ENCODE peak calls at places on chromosomes 3 and 15, in eight cellular contexts. Z, R, B, X, N, D, T and C are unnamed samples.

GRCh38 chr3:188362405-188362831 is 208.5 kb downstream of the LPP start:
- DNase-seq in Z (no peak), R (no peak), B (no peak), X (no peak), N (peak), D (no peak), T (no peak), C (no peak)

GRCh38 chr3:95797081-95797480 is 1017.3 kb upstream of the EPHA6 start:
- DNase-seq in Z (no peak), R (no peak), B (no peak), X (no peak), N (no peak), D (no peak), T (no peak), C (no peak)

GRCh38 chr3:39146611-39147373 is 6.6 kb downstream of the CSRNP1 start:
- DNase-seq in Z (no peak), R (peak), B (peak), X (peak), N (peak), D (no peak), T (peak), C (no peak)

GRCh38 chr15:40755821-40756220 is 767 bp upstream of the RMDN3 start:
- DNase-seq in Z (no peak), R (no peak), B (no peak), X (no peak), N (no peak), D (no peak), T (no peak), C (no peak)

GRCh38 chr15:70271422-70272088 is 173.8 kb upstream of the TLE3 start:
- DNase-seq in Z (no peak), R (peak), B (no peak), X (peak), N (peak), D (no peak), T (no peak), C (no peak)

GRCh38 chr3:34012102-34012461 is 213.7 kb downstream of the PDCD6IP start:
- DNase-seq in Z (no peak), R (peak), B (no peak), X (no peak), N (peak), D (no peak), T (no peak), C (no peak)

GRCh38 chr3:118213892-118214291 is 820.8 kb downstream of the IGSF11 start:
- DNase-seq in Z (no peak), R (no peak), B (no peak), X (no peak), N (no peak), D (no peak), T (no peak), C (no peak)

GRCh38 chr3:128875556-128876120 is 3.8 kb upstream of the ACAD9 start:
- DNase-seq in Z (no peak), R (no peak), B (peak), X (no peak), N (no peak), D (peak), T (peak), C (no peak)

GRCh38 chr3:11631822-11632221 is 11.9 kb downstream of the VGLL4 start:
- DNase-seq in Z (no peak), R (no peak), B (no peak), X (no peak), N (no peak), D (no peak), T (no peak), C (no peak)

GRCh38 chr3:126146525-126147146 is 33.8 kb downstream of the ALDH1L1 start:
- DNase-seq in Z (no peak), R (no peak), B (peak), X (peak), N (no peak), D (peak), T (peak), C (peak)

GRCh38 chr15:62734706-62735105 is 307.8 kb upstream of the TPM1 start:
- DNase-seq in Z (no peak), R (no peak), B (no peak), X (no peak), N (no peak), D (peak), T (no peak), C (no peak)

GRCh38 chr3:141894524-141895176 is 18.2 kb downstream of the ATP1B3 start:
- DNase-seq in Z (no peak), R (peak), B (no peak), X (no peak), N (peak), D (no peak), T (no peak), C (no peak)

GRCh38 chr3:188164248-188164687 is 10.3 kb downstream of the LPP start:
- DNase-seq in Z (no peak), R (no peak), B (no peak), X (peak), N (no peak), D (no peak), T (no peak), C (no peak)

GRCh38 chr15:48462688-48463087 is 131.5 kb downstream of the DUT start:
- DNase-seq in Z (no peak), R (no peak), B (no peak), X (no peak), N (no peak), D (no peak), T (no peak), C (no peak)

GRCh38 chr15:56804279-56804678 is 71.0 kb upstream of the ZNF280D start:
- DNase-seq in Z (no peak), R (no peak), B (no peak), X (no peak), N (no peak), D (no peak), T (no peak), C (no peak)

GRCh38 chr3:107796786-107797185 is 274.0 kb downstream of the BBX start:
- DNase-seq in Z (no peak), R (peak), B (no peak), X (no peak), N (no peak), D (no peak), T (no peak), C (no peak)

GRCh38 chr15:96232335-96232734 is 98.2 kb upstream of the NR2F2 start:
- DNase-seq in Z (no peak), R (no peak), B (no peak), X (no peak), N (no peak), D (no peak), T (no peak), C (no peak)

GRCh38 chr15:77630956-77631789 is 1.5 kb downstream of the LINGO1 start:
- DNase-seq in Z (no peak), R (no peak), B (no peak), X (no peak), N (no peak), D (peak), T (no peak), C (no peak)

GRCh38 chr15:51647128-51647562 is 24.6 kb upstream of the DMXL2 start:
- DNase-seq in Z (no peak), R (no peak), B (peak), X (peak), N (peak), D (no peak), T (peak), C (no peak)

GRCh38 chr15:47750030-47750739 is 32.9 kb downstream of the SEMA6D start:
- DNase-seq in Z (no peak), R (peak), B (no peak), X (no peak), N (peak), D (no peak), T (no peak), C (no peak)

GRCh38 chr3:72336821-72337479 is 511.3 kb downstream of the SHQ1 start:
- DNase-seq in Z (no peak), R (no peak), B (peak), X (peak), N (no peak), D (peak), T (peak), C (no peak)

GRCh38 chr15:25136119-25136518 is 181.3 kb downstream of the SNRPN start:
- DNase-seq in Z (no peak), R (no peak), B (no peak), X (no peak), N (no peak), D (no peak), T (no peak), C (no peak)

GRCh38 chr3:124033360-124034015 is 41.6 kb upstream of the ROPN1 start:
- DNase-seq in Z (no peak), R (no peak), B (peak), X (peak), N (no peak), D (peak), T (peak), C (peak)

GRCh38 chr3:64716110-64716509 is 28.3 kb upstream of the ADAMTS9 start:
- DNase-seq in Z (no peak), R (no peak), B (no peak), X (no peak), N (no peak), D (no peak), T (no peak), C (no peak)

GRCh38 chr3:64715211-64715982 is 27.6 kb upstream of the ADAMTS9 start:
- DNase-seq in Z (no peak), R (no peak), B (no peak), X (no peak), N (no peak), D (no peak), T (no peak), C (no peak)

GRCh38 chr3:64717411-64717810 is 29.6 kb upstream of the ADAMTS9 start:
- DNase-seq in Z (no peak), R (no peak), B (no peak), X (no peak), N (no peak), D (no peak), T (no peak), C (no peak)

DNA sequence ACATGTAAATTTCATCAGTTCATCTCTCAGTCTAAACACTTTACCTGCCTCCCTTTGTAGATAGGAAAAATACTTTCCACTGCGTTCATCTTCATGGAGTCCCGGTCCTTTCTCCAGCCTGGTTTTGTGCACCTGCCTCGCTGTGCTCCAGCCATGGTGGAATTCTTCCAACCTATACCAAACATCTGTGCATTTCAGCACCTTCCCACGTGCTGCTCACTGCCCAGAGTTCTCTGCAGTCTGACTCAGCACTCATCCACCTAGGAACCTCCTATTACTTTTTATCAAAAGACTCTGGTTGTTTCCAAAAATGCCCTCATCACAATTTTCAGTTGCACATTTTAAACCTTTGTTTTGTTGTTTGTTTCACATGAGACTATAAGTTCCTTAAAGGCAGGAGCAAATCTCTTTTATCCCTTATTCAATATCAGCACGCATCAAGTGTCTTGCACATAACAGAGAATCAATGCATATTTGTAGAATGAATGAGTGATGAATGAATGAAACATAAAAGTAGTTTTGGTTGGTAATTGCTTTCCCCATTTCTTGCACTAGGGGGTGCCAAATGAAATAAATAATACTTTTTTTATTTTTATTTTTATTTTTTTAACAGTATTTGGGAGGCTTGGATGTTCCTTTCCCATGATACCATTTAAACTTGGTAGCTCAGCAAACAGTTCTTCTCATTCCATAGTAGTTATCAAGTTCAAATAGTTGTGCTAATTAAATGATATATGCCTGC is 30.2 kb upstream of the ADAMTS9 start:
- DNase-seq in Z (no peak), R (no peak), B (no peak), X (no peak), N (no peak), D (no peak), T (no peak), C (no peak)
- TF ChIP-seq CTCF in Z (no peak), R (peak), B (peak), X (no peak), N (peak), D (peak), T (peak), C (peak)

DNA sequence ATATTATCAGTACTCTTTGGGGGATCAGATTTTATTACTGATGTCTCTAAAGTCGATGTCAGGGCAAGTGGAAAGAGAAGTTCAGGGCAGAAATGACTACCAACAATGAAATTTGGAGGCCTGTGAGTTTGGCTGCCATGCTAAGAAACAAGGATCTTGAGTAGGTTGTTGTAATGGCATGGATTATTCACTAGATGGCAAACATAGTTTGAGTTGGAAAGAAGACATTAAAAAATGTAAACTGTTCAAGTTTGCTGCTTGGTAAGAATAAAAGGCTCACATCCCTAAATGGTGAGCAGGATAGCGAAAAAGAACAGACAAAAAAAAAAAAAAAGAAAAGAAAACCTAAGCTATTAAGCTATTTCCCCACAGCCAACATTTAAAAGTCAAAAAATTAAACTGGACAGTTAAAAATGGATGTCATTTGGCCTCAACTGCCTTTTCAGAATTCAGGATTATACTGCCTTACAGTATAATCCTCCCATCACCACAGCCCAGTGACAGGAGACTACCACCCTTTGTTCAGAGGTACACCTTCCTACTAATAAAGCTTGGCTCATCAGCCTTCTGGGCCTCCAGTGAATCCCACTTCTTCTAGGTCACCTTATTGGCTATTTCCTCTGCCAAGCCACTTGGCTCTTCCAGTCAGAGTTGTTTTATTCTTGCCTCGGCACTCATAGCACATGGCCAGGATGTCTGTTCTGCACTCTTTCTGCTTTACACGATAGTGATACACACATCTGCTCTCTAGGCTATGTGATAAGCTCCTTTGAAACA is 163.7 kb downstream of the PLD1 start:
- DNase-seq in Z (no peak), R (peak), B (no peak), X (no peak), N (peak), D (no peak), T (peak), C (no peak)
- TF ChIP-seq CTCF in Z (peak), R (peak), B (peak), X (peak), N (peak), D (peak), T (peak), C (peak)

GRCh38 chr3:119220198-119220597 is 20.5 kb downstream of the B4GALT4 start:
- DNase-seq in Z (no peak), R (no peak), B (no peak), X (peak), N (no peak), D (no peak), T (no peak), C (no peak)

GRCh38 chr3:119221779-119222320 is 18.8 kb downstream of the B4GALT4 start:
- DNase-seq in Z (no peak), R (no peak), B (no peak), X (no peak), N (peak), D (no peak), T (no peak), C (no peak)

GRCh38 chr3:119222400-119222799 is 18.3 kb downstream of the B4GALT4 start:
- DNase-seq in Z (no peak), R (no peak), B (no peak), X (no peak), N (no peak), D (no peak), T (no peak), C (no peak)

GRCh38 chr3:119220970-119221667 is 19.6 kb downstream of the B4GALT4 start:
- DNase-seq in Z (no peak), R (no peak), B (no peak), X (no peak), N (no peak), D (no peak), T (no peak), C (no peak)

DNA sequence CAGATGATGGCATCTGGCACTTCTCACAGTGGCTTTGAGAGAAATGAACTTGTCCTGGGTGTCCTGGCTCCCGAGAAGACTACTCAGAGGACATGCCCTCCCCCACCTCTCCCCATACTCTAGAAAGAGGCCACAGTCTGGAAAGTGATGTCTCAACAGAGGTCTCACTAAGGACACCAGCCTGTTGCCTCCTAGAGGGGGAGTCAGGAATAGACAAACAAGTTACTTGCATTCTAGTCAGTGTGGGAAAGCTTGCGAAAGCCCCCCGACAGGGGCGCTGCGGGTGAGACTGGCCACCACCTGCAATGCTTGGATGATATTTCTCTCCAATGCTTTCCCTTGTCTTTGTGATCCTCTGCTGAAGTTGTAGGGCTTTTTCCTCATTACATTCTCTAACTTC is 17.2 kb downstream of the B4GALT4 start:
- DNase-seq in Z (no peak), R (no peak), B (no peak), X (no peak), N (no peak), D (no peak), T (no peak), C (no peak)
- TF ChIP-seq CTCF in Z (no peak), R (peak), B (no peak), X (no peak), N (peak), D (no peak), T (no peak), C (no peak)

DNA sequence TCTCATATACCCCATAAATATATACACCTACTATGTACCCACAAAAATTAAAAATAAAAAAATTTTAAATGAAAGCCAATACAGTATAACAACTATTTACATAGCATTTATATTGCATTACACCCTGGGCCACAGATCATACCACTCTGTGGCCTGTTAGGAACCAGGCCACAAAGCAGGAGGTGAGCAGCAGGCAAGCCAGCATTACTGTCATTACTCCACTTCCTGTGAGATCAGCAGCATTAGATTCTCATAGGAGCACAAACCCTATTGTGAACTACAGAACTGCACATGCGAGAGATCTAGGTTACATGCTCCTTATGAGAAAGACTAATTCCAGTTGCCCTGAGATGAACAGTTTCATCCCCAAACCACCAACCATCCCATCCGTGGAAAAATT is 17.4 kb downstream of the FILIP1L start:
- DNase-seq in Z (no peak), R (no peak), B (no peak), X (no peak), N (no peak), D (no peak), T (no peak), C (no peak)
- TF ChIP-seq CTCF in Z (no peak), R (no peak), B (no peak), X (no peak), N (no peak), D (no peak), T (no peak), C (no peak)